ENCODE peak calls at places on chromosomes 1 and 21, in six cellular contexts. A is endothelial cell of umbilical vein, R is A549, X is esophagus muscularis mucosa, U is lower leg skin, O is uterus. Y is an unnamed sample.

GRCh38 chr1:156813750-156814570 is 2.7 kb downstream of the SH2D2A start:
- DNase-seq in A (peak), R (peak), X (no peak), U (no peak), O (peak), Y (peak)

GRCh38 chr1:226912587-226913176 is 27.4 kb upstream of the COQ8A start:
- DNase-seq in A (peak), R (peak), X (no peak), U (no peak), O (peak), Y (peak)

GRCh38 chr1:177181631-177182291 is 11.0 kb downstream of the BRINP2 start:
- DNase-seq in A (peak), R (peak), X (no peak), U (no peak), O (peak), Y (peak)

GRCh38 chr1:119554188-119554587 is 47.2 kb downstream of the HSD3B1 start:
- DNase-seq in A (peak), R (no peak), X (no peak), U (no peak), O (no peak), Y (no peak)

GRCh38 chr1:220149742-220150141 is 55.8 kb downstream of the IARS2 start:
- DNase-seq in A (no peak), R (no peak), X (no peak), U (no peak), O (no peak), Y (no peak)

GRCh38 chr1:247332215-247332900 is 691 bp upstream of the ZNF496 start:
- DNase-seq in A (peak), R (peak), X (no peak), U (peak), O (peak), Y (peak)

GRCh38 chr1:47434051-47434842 is 3.6 kb upstream of the FOXD2 start:
- DNase-seq in A (peak), R (no peak), X (no peak), U (no peak), O (peak), Y (no peak)

GRCh38 chr1:6162773-6163172 is 17.3 kb downstream of the CHD5 start:
- DNase-seq in A (no peak), R (no peak), X (no peak), U (no peak), O (no peak), Y (no peak)

GRCh38 chr1:167156466-167156865 is 62.6 kb downstream of the STYXL2 start:
- DNase-seq in A (no peak), R (no peak), X (no peak), U (no peak), O (no peak), Y (no peak)

GRCh38 chr1:6459850-6460265 is 6.1 kb downstream of the TNFRSF25 start:
- DNase-seq in A (no peak), R (no peak), X (no peak), U (no peak), O (no peak), Y (no peak)

GRCh38 chr1:203813581-203814341 is 18.3 kb downstream of the ZBED6 start:
- DNase-seq in A (no peak), R (no peak), X (peak), U (no peak), O (no peak), Y (no peak)

GRCh38 chr1:43531453-43531905 is 796 bp downstream of the PTPRF start:
- DNase-seq in A (peak), R (peak), X (no peak), U (no peak), O (peak), Y (no peak)

GRCh38 chr1:171457412-171457811 is 27.9 kb upstream of the PRRC2C start:
- DNase-seq in A (no peak), R (no peak), X (no peak), U (no peak), O (no peak), Y (no peak)

GRCh38 chr1:36425791-36426190 is 24.5 kb downstream of the OSCP1 start:
- DNase-seq in A (no peak), R (no peak), X (no peak), U (no peak), O (no peak), Y (no peak)

GRCh38 chr1:99163671-99164070 is 100.6 kb upstream of the PLPPR4 start:
- DNase-seq in A (no peak), R (no peak), X (no peak), U (no peak), O (no peak), Y (no peak)

GRCh38 chr1:159949123-159949522 is 3.7 kb upstream of the IGSF9 start:
- DNase-seq in A (no peak), R (no peak), X (no peak), U (no peak), O (no peak), Y (peak)

GRCh38 chr1:245953876-245954660 is 553.0 kb downstream of the SMYD3 start:
- DNase-seq in A (peak), R (no peak), X (no peak), U (no peak), O (no peak), Y (peak)

GRCh38 chr1:15153184-15153841 is at the start of gene TMEM51:
- DNase-seq in A (peak), R (peak), X (no peak), U (no peak), O (peak), Y (no peak)

GRCh38 chr1:24237750-24238149 is 50.7 kb upstream of the IFNLR1 start:
- DNase-seq in A (no peak), R (no peak), X (no peak), U (no peak), O (no peak), Y (no peak)

GRCh38 chr1:86100401-86100800 is 56.2 kb downstream of the COL24A1 start:
- DNase-seq in A (no peak), R (no peak), X (no peak), U (no peak), O (no peak), Y (no peak)

GRCh38 chr1:180580237-180580636 is 21.5 kb downstream of the OVAAL start:
- DNase-seq in A (peak), R (no peak), X (no peak), U (no peak), O (no peak), Y (no peak)

GRCh38 chr1:174445817-174446216 is 1.9 kb upstream of the GPR52 start:
- DNase-seq in A (no peak), R (no peak), X (no peak), U (no peak), O (no peak), Y (no peak)

GRCh38 chr1:41915786-41916571 is 2.7 kb downstream of the HIVEP3 start:
- DNase-seq in A (peak), R (no peak), X (peak), U (no peak), O (no peak), Y (peak)

GRCh38 chr1:109719337-109719837 is 7.3 kb downstream of the GSTM5 start:
- DNase-seq in A (peak), R (peak), X (peak), U (no peak), O (no peak), Y (no peak)

GRCh38 chr1:89609339-89609725 is 23.6 kb upstream of the LRRC8C start:
- DNase-seq in A (no peak), R (no peak), X (no peak), U (no peak), O (no peak), Y (no peak)

GRCh38 chr1:101356604-101357443 is 120.0 kb downstream of the S1PR1 start:
- DNase-seq in A (no peak), R (no peak), X (peak), U (no peak), O (no peak), Y (no peak)

GRCh38 chr1:9025474-9025873 is 749 bp downstream of the SLC2A7 start:
- DNase-seq in A (no peak), R (no peak), X (no peak), U (no peak), O (no peak), Y (no peak)

GRCh38 chr1:47393141-47393540 is 22.9 kb upstream of the FOXE3 start:
- DNase-seq in A (no peak), R (no peak), X (peak), U (no peak), O (no peak), Y (no peak)

GRCh38 chr1:9717193-9718005 is 65.9 kb downstream of the PIK3CD start:
- DNase-seq in A (peak), R (no peak), X (peak), U (peak), O (no peak), Y (peak)

GRCh38 chr1:99265124-99265523 is 832 bp downstream of the PLPPR4 start:
- DNase-seq in A (no peak), R (no peak), X (no peak), U (no peak), O (no peak), Y (no peak)

GRCh38 chr1:236396665-236397043 is 2.6 kb downstream of the EDARADD start:
- DNase-seq in A (no peak), R (no peak), X (no peak), U (no peak), O (no peak), Y (no peak)

GRCh38 chr1:911875-912739 is 11.6 kb upstream of the SAMD11 start:
- DNase-seq in A (no peak), R (no peak), X (no peak), U (no peak), O (peak), Y (peak)

GRCh38 chr1:41322835-41323234 is 38.4 kb upstream of the FOXO6 start:
- DNase-seq in A (peak), R (peak), X (peak), U (no peak), O (no peak), Y (no peak)

GRCh38 chr1:67532452-67533216 is 102.4 kb upstream of the SERBP1 start:
- DNase-seq in A (peak), R (peak), X (no peak), U (no peak), O (peak), Y (no peak)

GRCh38 chr1:180211156-180211859 is 18.8 kb upstream of the LHX4 start:
- DNase-seq in A (no peak), R (no peak), X (no peak), U (no peak), O (no peak), Y (peak)

GRCh38 chr1:151537112-151537511 is 3.0 kb upstream of the TUFT1 start:
- DNase-seq in A (no peak), R (peak), X (no peak), U (no peak), O (no peak), Y (no peak)

GRCh38 chr1:151540021-151540981 is at the start of gene TUFT1:
- DNase-seq in A (peak), R (peak), X (peak), U (peak), O (peak), Y (peak)

GRCh38 chr1:151536499-151536898 is 3.6 kb upstream of the TUFT1 start:
- DNase-seq in A (no peak), R (no peak), X (no peak), U (no peak), O (no peak), Y (no peak)

GRCh38 chr1:151540982-151541377 is 871 bp downstream of the TUFT1 start:
- DNase-seq in A (no peak), R (no peak), X (no peak), U (peak), O (no peak), Y (peak)

DNA sequence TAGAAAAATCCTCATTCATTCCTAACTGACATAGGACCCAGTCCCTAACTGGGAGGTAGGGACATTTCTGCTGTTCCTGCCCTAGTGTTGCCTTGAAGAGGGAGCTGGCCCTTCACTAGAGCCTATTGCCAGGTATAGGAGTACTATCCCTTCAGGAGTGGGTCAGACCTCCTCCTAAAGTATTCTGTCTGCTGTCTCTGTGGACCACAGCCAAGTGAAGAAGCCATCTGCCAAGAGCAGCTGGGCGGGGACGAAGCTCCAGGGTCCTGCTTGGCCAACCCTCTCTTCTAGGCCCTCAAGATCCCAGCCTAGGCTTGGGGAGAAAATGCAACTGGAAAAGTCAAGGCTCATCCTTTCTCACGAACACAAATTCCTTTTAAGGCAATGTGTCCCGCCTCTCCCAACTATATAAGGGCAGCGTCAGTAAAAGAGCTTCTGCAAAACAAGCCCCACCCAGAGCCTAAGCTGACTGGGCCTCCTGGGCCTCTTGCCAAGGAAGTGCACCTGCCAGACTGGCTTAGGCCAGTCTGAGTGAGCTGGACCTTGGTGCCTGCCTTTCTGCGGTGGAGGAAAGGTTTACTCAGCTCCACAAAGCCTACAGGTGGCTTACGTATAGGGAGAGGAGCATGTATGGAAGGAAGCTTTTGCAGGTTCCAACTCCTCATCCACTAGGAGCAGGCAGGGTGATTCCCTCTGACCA is 638 bp upstream of the TUFT1 start:
- DNase-seq in A (peak), R (peak), X (peak), U (peak), O (peak), Y (peak)
- TF ChIP-seq POLR2A in A (no peak), R (no peak), X (no peak), U (no peak), O (no peak), Y (no peak)

DNA sequence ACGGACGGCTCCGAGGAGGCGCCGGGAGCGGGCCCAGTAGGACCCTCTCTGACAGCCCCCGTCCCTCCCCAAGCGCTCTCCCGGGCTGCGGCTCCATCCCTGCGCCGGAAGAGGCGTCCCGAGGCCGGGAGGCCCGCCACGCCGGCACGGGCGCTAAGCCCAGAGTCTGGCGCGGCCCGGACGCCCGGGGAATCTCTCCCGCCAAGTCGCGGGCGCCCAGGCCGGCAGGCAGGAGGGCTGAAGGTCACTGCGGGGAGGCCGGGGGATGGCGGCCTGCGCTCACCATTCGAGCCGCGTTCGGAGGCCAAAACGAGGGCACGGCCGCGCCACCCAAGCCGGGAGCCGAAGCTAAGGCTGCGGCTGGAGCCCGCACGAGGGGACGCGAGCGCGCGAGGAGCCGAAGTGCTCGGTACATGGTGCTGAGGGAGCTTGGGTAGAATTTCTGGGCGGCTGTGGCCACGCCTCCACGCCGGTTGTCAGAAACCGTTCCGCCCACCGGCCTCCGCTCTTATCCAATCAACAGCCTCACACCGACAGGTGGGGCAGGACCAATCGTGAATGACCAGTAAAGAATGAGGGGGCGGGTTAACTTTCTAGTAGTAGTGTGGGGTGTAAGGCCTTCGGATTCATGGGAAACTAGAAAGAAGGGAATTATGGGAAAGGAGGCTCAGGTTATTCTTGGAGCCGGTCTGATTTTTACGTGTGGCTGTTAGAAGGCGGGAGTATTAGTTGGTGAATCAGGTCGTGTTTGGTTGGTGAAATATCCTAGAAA is at the start of gene FH:
- DNase-seq in A (peak), R (peak), X (peak), U (peak), O (peak), Y (peak)
- TF ChIP-seq POLR2A in A (peak), R (peak), X (peak), U (no peak), O (peak), Y (peak)

GRCh38 chr1:95230768-95231191 is 3.2 kb upstream of the RWDD3 start:
- DNase-seq in A (no peak), R (no peak), X (no peak), U (no peak), O (no peak), Y (no peak)
- TF ChIP-seq POLR2A in A (no peak), R (no peak), X (no peak), U (no peak), O (no peak), Y (no peak)

GRCh38 chr1:17125756-17126237 is 6.5 kb upstream of the PADI2 start:
- DNase-seq in A (peak), R (peak), X (peak), U (peak), O (peak), Y (peak)
- TF ChIP-seq POLR2A in A (no peak), R (no peak), X (no peak), U (no peak), O (no peak), Y (no peak)

GRCh38 chr21:39349211-39350093 is 564 bp upstream of the HMGN1 start:
- DNase-seq in A (peak), R (peak), X (peak), U (peak), O (peak), Y (peak)
- TF ChIP-seq POLR2A in A (peak), R (peak), X (no peak), U (no peak), O (peak), Y (no peak)

GRCh38 chr1:3298197-3298596 is 156.3 kb upstream of the ARHGEF16 start:
- DNase-seq in A (no peak), R (no peak), X (no peak), U (no peak), O (no peak), Y (no peak)
- TF ChIP-seq POLR2A in A (no peak), R (no peak), X (no peak), U (no peak), O (no peak), Y (no peak)

DNA sequence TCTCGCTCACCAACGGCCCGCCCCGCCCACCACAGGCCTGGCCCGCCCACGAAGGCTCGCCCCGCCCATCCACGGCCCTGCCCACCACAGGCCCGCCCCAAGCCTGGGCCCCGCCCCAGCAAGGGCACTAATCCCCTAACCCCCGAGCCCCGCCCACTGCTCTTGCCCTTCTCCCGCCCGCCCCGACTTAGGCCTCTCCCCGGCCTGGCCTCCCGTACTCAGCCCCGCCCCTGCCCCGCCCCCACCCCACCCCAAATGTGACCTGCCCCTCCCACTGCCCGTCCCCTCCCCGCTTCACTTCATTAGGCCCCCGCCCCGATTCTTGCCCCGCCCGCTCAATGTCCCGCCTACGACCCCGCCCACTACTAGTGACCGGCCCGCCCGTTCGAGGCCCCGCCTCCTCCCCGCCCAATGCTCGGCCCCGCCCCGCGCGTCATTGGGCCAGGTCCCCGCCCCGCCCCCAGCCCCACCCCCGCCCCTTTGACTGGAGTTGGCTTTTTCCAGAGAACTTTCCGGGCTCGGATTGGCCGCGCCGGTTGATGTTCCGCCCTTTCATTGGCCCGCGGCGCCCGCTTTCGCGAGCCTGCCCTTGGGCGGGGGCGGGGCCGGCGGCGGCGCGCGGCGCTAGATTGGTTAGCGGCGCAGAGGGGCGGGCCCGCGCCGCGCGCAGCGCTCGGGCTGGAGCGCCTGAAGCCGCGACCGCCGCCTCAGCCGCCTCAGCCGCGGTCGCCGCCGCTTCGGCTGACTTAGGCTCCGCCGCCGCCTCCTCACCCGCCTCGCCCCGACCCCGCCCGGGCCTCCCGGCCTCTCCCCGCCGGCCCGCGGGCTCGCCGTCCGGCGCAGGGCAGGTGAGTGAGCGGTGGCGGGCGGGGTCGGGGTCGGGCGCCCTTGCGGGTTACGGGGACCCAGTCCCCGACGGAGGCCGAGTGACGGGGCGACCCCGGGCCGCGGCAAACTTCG is at the start of gene PCBP3:
- DNase-seq in A (peak), R (peak), X (peak), U (peak), O (peak), Y (peak)
- TF ChIP-seq POLR2A in A (no peak), R (peak), X (no peak), U (no peak), O (peak), Y (no peak)